ENCODE peak calls at places on chromosome 14, in four cellular contexts. C is ovary, Q is endothelial cell, F is A673. P is an unnamed sample.

GRCh38 chr14:56805201-56805991 is 4.9 kb downstream of the OTX2 start:
- DNase-seq in C (no peak), Q (no peak), F (no peak), P (no peak)

GRCh38 chr14:33126433-33126832 is 187.8 kb downstream of the NPAS3 start:
- DNase-seq in C (no peak), Q (no peak), F (no peak), P (no peak)

GRCh38 chr14:34030864-34031263 is 80.0 kb upstream of the EGLN3 start:
- DNase-seq in C (peak), Q (no peak), F (no peak), P (no peak)

GRCh38 chr14:106802413-106803364 is 1276.3 kb downstream of the TMEM121 start:
- DNase-seq in C (peak), Q (no peak), F (no peak), P (no peak)

GRCh38 chr14:32252030-32252670 is 49.1 kb upstream of the RNU6-8 start:
- DNase-seq in C (no peak), Q (peak), F (peak), P (peak)

GRCh38 chr14:65361920-65362319 is 50.6 kb upstream of the FUT8 start:
- DNase-seq in C (peak), Q (no peak), F (no peak), P (no peak)

GRCh38 chr14:89728964-89729363 is 225.6 kb downstream of the EFCAB11 start:
- DNase-seq in C (no peak), Q (no peak), F (no peak), P (no peak)

GRCh38 chr14:54487771-54488170 is 1.0 kb downstream of the GMFB start:
- DNase-seq in C (no peak), Q (no peak), F (no peak), P (peak)

GRCh38 chr14:32472081-32472480 is 143.0 kb downstream of the AKAP6 start:
- DNase-seq in C (no peak), Q (no peak), F (no peak), P (no peak)

GRCh38 chr14:61280092-61280525 is 1.0 kb downstream of the TMEM30B start:
- DNase-seq in C (no peak), Q (peak), F (no peak), P (no peak)

GRCh38 chr14:38078393-38078792 is 129.3 kb upstream of the SSTR1 start:
- DNase-seq in C (no peak), Q (no peak), F (no peak), P (no peak)

GRCh38 chr14:32428149-32428548 is 99.1 kb downstream of the AKAP6 start:
- DNase-seq in C (no peak), Q (no peak), F (no peak), P (no peak)

GRCh38 chr14:68675233-68675577 is 117.7 kb downstream of the ZFP36L1 start:
- DNase-seq in C (no peak), Q (no peak), F (no peak), P (peak)

GRCh38 chr14:58071341-58071740 is 80.7 kb downstream of the ARMH4 start:
- DNase-seq in C (no peak), Q (no peak), F (no peak), P (no peak)

GRCh38 chr14:56324831-56325230 is 206.6 kb downstream of the PELI2 start:
- DNase-seq in C (no peak), Q (no peak), F (no peak), P (peak)

GRCh38 chr14:35879141-35879648 is 53.1 kb downstream of the BRMS1L start:
- DNase-seq in C (no peak), Q (no peak), F (peak), P (peak)

GRCh38 chr14:56199976-56200577 is 81.9 kb downstream of the PELI2 start:
- DNase-seq in C (no peak), Q (no peak), F (no peak), P (no peak)

GRCh38 chr14:68279777-68280233 is 460.2 kb downstream of the RAD51B start:
- DNase-seq in C (no peak), Q (no peak), F (no peak), P (no peak)

GRCh38 chr14:21264025-21264801 is 5.0 kb downstream of the HNRNPC start:
- DNase-seq in C (no peak), Q (no peak), F (peak), P (peak)

GRCh38 chr14:72739446-72740405 is 154.2 kb downstream of the DPF3 start:
- DNase-seq in C (no peak), Q (no peak), F (no peak), P (no peak)

GRCh38 chr14:29558516-29558915 is 369.1 kb downstream of the PRKD1 start:
- DNase-seq in C (no peak), Q (no peak), F (no peak), P (peak)

GRCh38 chr14:50830044-50830931 is 674 bp downstream of the NIN start:
- DNase-seq in C (peak), Q (peak), F (peak), P (no peak)

GRCh38 chr14:103905861-103906456 is 22.3 kb upstream of the TDRD9 start:
- DNase-seq in C (no peak), Q (peak), F (no peak), P (no peak)
- TF ChIP-seq CTCF in C (no peak), Q (peak), F (peak), P (no peak)

DNA sequence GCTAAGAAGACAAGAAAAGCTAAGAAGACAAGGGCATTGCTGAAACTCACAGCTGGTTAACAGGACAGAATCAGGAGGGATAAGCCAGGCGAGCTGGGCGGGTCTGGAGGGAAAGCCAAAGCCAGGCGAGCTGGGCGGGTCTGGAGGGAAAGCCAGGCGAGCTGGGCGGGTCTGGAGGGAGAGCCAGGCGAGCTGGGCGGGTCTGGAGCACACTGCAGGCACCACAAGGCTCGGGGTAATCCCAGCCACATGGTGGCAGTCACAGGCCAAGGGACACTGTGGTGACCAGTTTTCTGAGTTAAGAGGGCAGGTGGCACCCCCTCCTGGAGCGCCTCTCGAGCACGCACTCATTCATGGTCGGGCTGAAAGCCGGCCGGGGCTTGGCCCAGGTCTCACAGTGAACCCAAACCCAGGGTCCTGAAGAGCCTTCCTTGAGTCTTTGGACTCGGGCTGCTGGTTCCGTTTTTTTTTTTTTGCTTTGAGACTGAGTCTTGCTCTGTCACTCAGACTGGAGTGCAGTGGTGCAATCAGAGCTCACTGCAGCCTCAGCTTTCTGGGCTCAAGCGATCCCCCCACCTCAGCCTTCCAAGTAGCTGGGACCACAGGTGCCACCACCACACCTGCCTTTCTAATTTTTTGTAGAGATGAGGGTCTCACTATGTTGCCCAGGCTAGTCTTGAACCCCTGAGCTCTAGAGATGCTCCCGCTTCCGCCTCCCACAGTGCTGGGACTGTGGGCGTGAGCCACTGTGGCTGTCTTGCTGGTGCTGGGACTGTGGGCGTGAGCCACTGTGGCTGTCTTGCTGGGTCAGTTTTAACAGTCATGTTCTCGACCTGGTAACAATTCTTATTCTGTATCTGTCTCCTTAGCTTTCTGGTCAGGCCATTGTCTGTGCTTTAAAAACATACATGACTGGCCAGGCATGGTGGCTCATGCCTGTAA is 40.2 kb downstream of the HSP90AA1 start:
- DNase-seq in C (peak), Q (peak), F (peak), P (peak)
- TF ChIP-seq CTCF in C (peak), Q (peak), F (peak), P (peak)

DNA sequence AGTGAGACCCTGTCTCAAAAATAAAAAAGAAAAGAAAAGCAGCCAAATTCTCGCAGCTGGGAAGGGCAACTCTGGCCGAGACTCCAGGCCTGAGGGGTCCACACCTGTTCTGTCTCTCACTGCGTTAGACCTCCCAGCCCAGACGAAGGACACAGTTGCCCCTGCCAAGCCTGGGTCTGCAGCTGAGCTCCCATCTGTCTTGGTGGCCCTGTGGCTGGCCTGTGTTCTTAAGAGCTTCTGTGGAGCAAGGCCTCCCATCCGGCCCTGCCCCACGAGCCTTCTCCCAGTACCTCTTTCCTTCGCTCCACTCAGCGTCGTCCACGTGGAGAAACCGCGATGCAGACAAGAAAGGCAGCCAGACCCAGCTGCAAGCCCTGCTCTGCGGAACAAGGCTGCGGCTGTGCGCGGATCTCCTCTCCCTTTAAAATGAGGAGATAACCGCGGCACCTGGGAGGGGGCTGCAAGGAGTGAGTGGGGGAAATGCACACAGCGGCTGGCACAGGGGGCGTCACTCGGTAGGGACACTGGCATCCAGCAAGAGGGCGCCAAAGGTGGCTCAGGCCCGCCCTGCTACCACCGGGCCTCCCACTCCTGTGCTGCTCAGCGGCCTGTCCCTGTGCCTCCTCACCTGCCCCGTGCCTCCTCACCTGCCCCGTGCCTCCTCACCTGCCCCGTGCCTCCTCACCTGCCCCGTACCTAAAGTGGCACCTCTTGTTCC is 42.4 kb downstream of the LRRC74A start:
- DNase-seq in C (no peak), Q (no peak), F (no peak), P (no peak)
- TF ChIP-seq CTCF in C (no peak), Q (no peak), F (no peak), P (no peak)

DNA sequence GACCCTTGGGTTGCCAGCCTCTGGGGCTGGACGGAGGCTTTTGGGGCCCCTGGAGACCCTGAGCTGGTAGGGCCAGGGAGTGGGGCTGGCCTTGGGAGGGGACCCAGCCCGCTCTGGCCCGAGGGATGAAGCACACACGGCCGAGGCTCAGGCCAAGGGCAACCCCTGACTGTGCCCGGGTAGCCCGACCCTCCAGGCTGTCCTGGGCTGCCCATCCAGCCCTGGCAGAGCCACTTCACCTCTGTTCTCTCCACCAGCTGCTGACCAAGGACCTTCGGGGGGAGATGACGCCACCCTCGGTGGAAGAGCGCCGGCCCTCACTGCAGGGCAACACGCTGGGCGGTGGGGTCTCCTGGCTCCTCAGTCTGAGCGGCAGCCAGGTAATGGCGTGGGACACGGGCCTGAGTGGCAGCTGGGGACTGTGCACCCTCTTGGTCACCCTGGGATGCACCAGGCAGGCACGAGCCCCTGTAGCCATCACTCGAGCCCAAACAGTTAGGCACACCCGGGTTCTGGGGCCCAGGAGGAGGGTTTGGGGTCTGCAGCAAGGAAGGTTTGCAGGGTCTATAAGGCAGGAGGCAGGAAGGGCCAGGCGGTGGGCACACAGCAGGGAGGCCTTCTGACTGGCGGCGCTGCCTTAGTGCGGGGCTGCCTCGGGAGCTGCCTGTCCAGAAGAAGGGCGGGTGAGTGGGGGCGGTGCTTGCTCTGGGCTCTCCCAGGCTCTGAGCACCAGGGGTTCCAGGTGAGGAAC is 19.7 kb downstream of the ASPG start:
- DNase-seq in C (no peak), Q (no peak), F (no peak), P (no peak)
- TF ChIP-seq CTCF in C (no peak), Q (no peak), F (no peak), P (no peak)

DNA sequence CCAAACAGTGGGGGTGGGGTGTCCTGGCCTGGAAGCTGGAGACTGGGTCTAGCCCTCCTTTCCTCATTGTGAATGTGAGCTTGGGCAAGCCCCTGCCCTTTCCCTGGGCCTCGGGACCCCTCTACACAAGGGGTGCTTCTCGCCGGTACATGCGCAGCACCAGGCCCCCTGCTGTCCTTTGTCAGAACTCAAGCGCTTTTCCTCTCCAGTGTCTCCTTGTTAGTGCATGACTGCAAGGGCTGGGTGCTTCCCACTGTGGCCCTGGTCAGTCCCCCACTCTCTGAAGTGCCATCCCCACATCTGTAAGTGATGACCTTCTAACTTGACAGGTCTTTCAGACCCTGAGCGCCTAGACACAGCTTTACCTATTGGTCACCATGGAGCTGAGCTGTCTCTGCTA is 44.2 kb downstream of the DEGS2 start:
- DNase-seq in C (no peak), Q (no peak), F (no peak), P (no peak)
- TF ChIP-seq CTCF in C (no peak), Q (no peak), F (no peak), P (no peak)

DNA sequence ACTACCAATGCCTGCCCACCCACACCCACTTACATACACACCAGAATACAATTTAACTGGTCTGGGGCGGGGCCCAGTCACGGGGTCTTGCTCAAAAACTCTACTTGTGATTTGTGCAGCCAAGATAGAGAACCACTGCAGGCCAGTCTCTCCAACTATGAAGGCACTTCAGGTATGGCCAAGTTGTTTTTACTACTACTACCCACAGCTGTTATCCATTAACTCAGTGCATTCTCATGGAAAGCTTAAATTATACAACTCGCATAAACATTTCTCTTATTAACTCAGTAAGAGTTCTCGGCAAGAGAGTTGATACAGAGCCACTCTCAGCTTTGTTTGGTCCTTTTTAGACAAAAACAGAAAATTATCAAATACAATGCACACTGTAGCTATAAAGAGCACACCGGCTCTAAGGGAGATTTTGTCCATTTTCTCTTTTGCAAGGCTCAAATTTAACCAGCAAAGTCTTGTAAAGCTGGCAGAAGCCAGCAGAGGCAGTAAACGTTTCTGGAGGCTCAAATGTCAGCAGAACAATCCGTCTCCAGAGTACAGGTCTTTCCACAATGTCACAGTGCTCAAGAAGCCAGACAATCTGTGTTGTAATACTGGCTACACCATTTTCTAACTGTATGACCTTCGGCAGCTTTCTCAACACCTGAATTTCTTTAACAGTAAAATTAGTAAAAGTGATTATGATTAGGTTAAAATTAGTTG is 85.9 kb downstream of the PTGER2 start:
- DNase-seq in C (no peak), Q (no peak), F (peak), P (no peak)
- TF ChIP-seq CTCF in C (no peak), Q (no peak), F (peak), P (peak)

GRCh38 chr14:70955543-70956480 is 48.6 kb downstream of the PCNX1 start:
- DNase-seq in C (no peak), Q (no peak), F (peak), P (peak)
- TF ChIP-seq CTCF in C (no peak), Q (no peak), F (peak), P (peak)

DNA sequence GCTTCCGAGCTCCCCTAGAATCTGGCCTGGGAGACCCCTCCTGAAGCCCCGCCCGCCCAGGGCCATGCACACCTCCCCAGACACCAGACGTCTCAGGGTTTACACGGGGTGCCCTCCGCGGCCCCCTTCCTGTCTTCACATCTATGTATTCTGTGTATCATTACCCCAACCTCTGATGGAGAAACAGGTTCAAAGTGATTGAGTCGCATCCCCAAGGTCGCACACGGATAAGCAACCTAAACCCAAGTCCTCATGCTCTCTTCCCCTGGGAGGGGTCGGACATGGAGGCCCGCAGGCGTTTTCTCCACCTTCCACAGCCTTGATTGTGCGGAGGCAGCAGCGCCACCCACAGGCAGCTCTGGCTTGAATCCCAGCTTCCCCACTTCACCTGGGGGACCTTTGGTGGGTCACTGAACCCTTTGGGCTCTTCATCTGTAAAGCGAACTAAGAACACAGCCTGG is 237.3 kb downstream of the BCL11B start:
- DNase-seq in C (no peak), Q (no peak), F (no peak), P (no peak)
- TF ChIP-seq CTCF in C (no peak), Q (no peak), F (peak), P (peak)

GRCh38 chr14:23929822-23930294 is 23.7 kb upstream of the DHRS4 start:
- DNase-seq in C (peak), Q (peak), F (peak), P (peak)

GRCh38 chr14:23931705-23932314 is 21.8 kb upstream of the DHRS4 start:
- DNase-seq in C (no peak), Q (no peak), F (no peak), P (no peak)

GRCh38 chr14:23929131-23929530 is 24.4 kb upstream of the DHRS4 start:
- DNase-seq in C (no peak), Q (no peak), F (peak), P (no peak)

GRCh38 chr14:23932639-23933038 is 20.9 kb upstream of the DHRS4 start:
- DNase-seq in C (no peak), Q (no peak), F (no peak), P (no peak)

GRCh38 chr14:23930742-23931141 is 22.8 kb upstream of the DHRS4 start:
- DNase-seq in C (no peak), Q (no peak), F (no peak), P (peak)
- TF ChIP-seq CTCF in C (peak), Q (no peak), F (no peak), P (no peak)

GRCh38 chr14:104143071-104143470 is 4.7 kb downstream of the KIF26A start:
- DNase-seq in C (no peak), Q (no peak), F (no peak), P (no peak)
- TF ChIP-seq CTCF in C (no peak), Q (no peak), F (no peak), P (no peak)

P was measured in HFFc6.